ENCODE peak calls at places on chromosomes 3 and 15, in nine cellular contexts. R is CD8-positive, alpha-beta memory T cell; U is GM23248; Y is PC-9; G is kidney; M is Peyer's patch; C is adipocyte; J is DND-41; O is spleen. F is an unnamed sample.

GRCh38 chr3:142861926-142862325 is 27.0 kb downstream of the PCOLCE2 start:
- DNase-seq in R (no peak), U (no peak), Y (no peak), G (no peak), M (no peak), C (no peak), J (no peak), O (no peak), F (no peak)

GRCh38 chr15:67048281-67049279 is 16.8 kb upstream of the SMAD3 start:
- DNase-seq in R (no peak), U (peak; percentile 72), Y (peak; percentile 93), G (peak; percentile 85), M (peak; percentile 86), C (peak; percentile 91), J (no peak), O (no peak), F (no peak)

GRCh38 chr3:72161870-72162617 is 377.1 kb upstream of the PROK2 start:
- DNase-seq in R (no peak), U (peak; percentile 58), Y (no peak), G (no peak), M (no peak), C (peak; percentile 44), J (no peak), O (no peak), F (no peak)

GRCh38 chr15:39127925-39128617 is 452.8 kb upstream of the THBS1 start:
- DNase-seq in R (no peak), U (peak; percentile 97), Y (peak; percentile 96), G (no peak), M (no peak), C (peak; percentile 83), J (no peak), O (no peak), F (no peak)

GRCh38 chr3:55746808-55747413 is 259.8 kb upstream of the WNT5A start:
- DNase-seq in R (no peak), U (peak; percentile 46), Y (no peak), G (no peak), M (no peak), C (peak; percentile 73), J (no peak), O (no peak), F (peak; percentile 28)

GRCh38 chr15:70859322-70859908 is 5.5 kb upstream of the LARP6 start:
- DNase-seq in R (no peak), U (no peak), Y (no peak), G (no peak), M (no peak), C (no peak), J (no peak), O (no peak), F (no peak)

GRCh38 chr3:52153389-52154096 is 680 bp downstream of the POC1A start:
- DNase-seq in R (no peak), U (peak; percentile 80), Y (peak; percentile 79), G (no peak), M (peak; percentile 67), C (peak; percentile 49), J (peak; percentile 44), O (peak; percentile 84), F (peak; percentile 47)

GRCh38 chr3:50599716-50600118 is 11.9 kb downstream of the CISH start:
- DNase-seq in R (no peak), U (peak; percentile 35), Y (no peak), G (no peak), M (no peak), C (no peak), J (no peak), O (no peak), F (no peak)

GRCh38 chr3:12353796-12354505 is 65.1 kb downstream of the PPARG start:
- DNase-seq in R (no peak), U (peak; percentile 62), Y (peak; percentile 69), G (no peak), M (no peak), C (peak; percentile 88), J (no peak), O (no peak), F (no peak)

GRCh38 chr3:43894176-43895049 is 203.7 kb downstream of the ABHD5 start:
- DNase-seq in R (no peak), U (peak; percentile 89), Y (no peak), G (peak; percentile 83), M (peak; percentile 57), C (peak; percentile 91), J (no peak), O (peak; percentile 84), F (peak; percentile 66)

GRCh38 chr15:29538110-29538509 is 268.5 kb upstream of the NSMCE3 start:
- DNase-seq in R (no peak), U (no peak), Y (no peak), G (no peak), M (no peak), C (no peak), J (no peak), O (no peak), F (no peak)

GRCh38 chr15:29535952-29536351 is 266.3 kb upstream of the NSMCE3 start:
- DNase-seq in R (no peak), U (no peak), Y (no peak), G (no peak), M (no peak), C (no peak), J (no peak), O (no peak), F (no peak)

GRCh38 chr15:29534378-29534777 is 264.8 kb upstream of the NSMCE3 start:
- DNase-seq in R (no peak), U (no peak), Y (no peak), G (no peak), M (no peak), C (peak; percentile 1), J (no peak), O (no peak), F (no peak)

GRCh38 chr15:29530966-29531365 is 261.3 kb upstream of the NSMCE3 start:
- DNase-seq in R (no peak), U (no peak), Y (no peak), G (no peak), M (no peak), C (no peak), J (no peak), O (no peak), F (no peak)

DNA sequence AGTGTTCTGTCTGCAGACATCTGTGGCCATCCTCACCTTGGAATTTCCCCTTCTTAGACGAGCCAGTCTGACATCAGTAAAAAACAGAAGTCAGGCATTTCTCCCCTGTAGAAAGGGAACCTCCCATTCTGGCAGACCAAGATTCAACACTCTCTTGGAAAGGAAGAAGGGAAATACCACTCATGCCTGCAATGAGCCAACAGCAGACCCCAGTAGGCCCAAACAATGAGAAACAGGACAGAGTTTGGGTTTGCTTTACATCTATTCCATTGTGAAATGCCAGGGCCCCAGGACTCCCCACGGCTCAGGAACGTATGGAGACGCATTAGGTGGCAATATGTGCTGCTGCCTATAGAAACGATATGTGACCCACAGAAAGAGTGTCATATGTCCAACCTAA is 264.0 kb upstream of the NSMCE3 start:
- DNase-seq in R (no peak), U (no peak), Y (no peak), G (no peak), M (no peak), C (no peak), J (no peak), O (no peak), F (no peak)
- H3K4me1 ChIP-seq in R (no peaks in the 10 kb centered on the region), U (no peaks in the 10 kb centered on the region), Y (no peaks in the 10 kb centered on the region), G (no peaks in the 10 kb centered on the region), M (no peaks in the 10 kb centered on the region), C (no peaks in the 10 kb centered on the region), J (no peaks in the 10 kb centered on the region), O (no peaks in the 10 kb centered on the region), F (no peaks in the 10 kb centered on the region)

DNA sequence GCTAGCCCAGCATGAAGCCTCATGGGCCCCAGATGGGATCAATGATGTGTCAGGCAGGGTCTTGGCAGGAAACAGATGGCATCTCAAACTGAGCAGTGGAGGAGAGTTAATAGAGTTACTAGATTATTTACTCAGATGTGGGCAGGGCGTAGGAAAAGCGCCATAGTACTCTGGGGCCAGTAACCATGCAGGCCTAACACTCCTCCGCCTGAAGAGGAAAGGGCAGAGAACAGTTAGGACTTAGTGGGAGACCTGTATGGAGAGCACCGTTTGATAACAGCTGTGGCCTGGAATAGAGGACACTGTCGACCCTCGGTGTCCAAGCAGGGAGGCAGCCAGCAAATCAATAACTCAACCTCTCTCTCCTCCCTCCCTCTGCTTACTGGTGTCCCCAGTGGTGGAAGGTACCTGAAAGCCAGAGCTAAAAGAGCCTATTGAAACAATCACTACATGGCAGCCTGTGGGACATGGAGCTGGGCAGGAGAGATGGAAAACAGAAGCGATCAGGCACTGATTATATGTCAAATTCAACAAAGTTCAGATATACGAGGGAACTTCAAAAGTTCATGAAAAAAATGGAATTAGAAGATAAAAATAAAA is 111.4 kb upstream of the CCNL1 start:
- DNase-seq in R (no peak), U (no peak), Y (no peak), G (no peak), M (no peak), C (no peak), J (no peak), O (no peak), F (no peak)
- H3K4me1 ChIP-seq in R (no peaks in the 10 kb centered on the region), U (peaks cover 6% of the 10 kb centered on the region), Y (no peaks in the 10 kb centered on the region), G (no peaks in the 10 kb centered on the region), M (no peaks in the 10 kb centered on the region), C (peaks cover 12% of the 10 kb centered on the region), J (no peaks in the 10 kb centered on the region), O (no peaks in the 10 kb centered on the region), F (no peaks in the 10 kb centered on the region)

GRCh38 chr3:171402281-171402680 is 57.9 kb downstream of the TNIK start:
- DNase-seq in R (no peak), U (no peak), Y (no peak), G (no peak), M (no peak), C (no peak), J (no peak), O (no peak), F (no peak)
- H3K4me1 ChIP-seq in R (peaks cover 12% of the 10 kb centered on the region), U (peaks cover 1% of the 10 kb centered on the region), Y (no peaks in the 10 kb centered on the region), G (peaks cover 11% of the 10 kb centered on the region), M (no peaks in the 10 kb centered on the region), C (peaks cover 12% of the 10 kb centered on the region), J (no peaks in the 10 kb centered on the region), O (no peaks in the 10 kb centered on the region), F (no peaks in the 10 kb centered on the region)

GRCh38 chr3:60076307-60076706 is 1026.5 kb upstream of the CFAP20DC start:
- DNase-seq in R (no peak), U (peak; percentile 16), Y (no peak), G (no peak), M (no peak), C (no peak), J (no peak), O (no peak), F (no peak)
- H3K4me1 ChIP-seq in R (peaks cover 36% of the 10 kb centered on the region), U (no peaks in the 10 kb centered on the region), Y (no peaks in the 10 kb centered on the region), G (no peaks in the 10 kb centered on the region), M (no peaks in the 10 kb centered on the region), C (no peaks in the 10 kb centered on the region), J (peaks cover 97% of the 10 kb centered on the region), O (peaks cover 5% of the 10 kb centered on the region), F (peaks cover 7% of the 10 kb centered on the region)

GRCh38 chr3:186929186-186929585 is 1.1 kb upstream of the ST6GAL1 start:
- DNase-seq in R (no peak), U (no peak), Y (no peak), G (no peak), M (no peak), C (no peak), J (no peak), O (no peak), F (no peak)
- H3K4me1 ChIP-seq in R (peaks cover 28% of the 10 kb centered on the region), U (no peaks in the 10 kb centered on the region), Y (peaks cover 12% of the 10 kb centered on the region), G (peaks cover 9% of the 10 kb centered on the region), M (no peaks in the 10 kb centered on the region), C (peaks cover 14% of the 10 kb centered on the region), J (peaks cover 8% of the 10 kb centered on the region), O (peaks cover 35% of the 10 kb centered on the region), F (peaks cover 8% of the 10 kb centered on the region)